ENCODE peak calls at places on chromosome 1, in five cellular contexts. O is DMS153; K is islet precursor cell; R is effector memory CD4-positive, alpha-beta T cell; A is T-helper 1 cell. N is an unnamed sample.

GRCh38 chr1:115606305-115606704 is 35.5 kb upstream of the VANGL1 start:
- DNase-seq in O (no peak), R (no peak), K (no peak), A (no peak), N (no peak)

GRCh38 chr1:30407862-30408580 is 315.4 kb downstream of the MATN1 start:
- DNase-seq in K (peak), R (no peak), A (no peak), O (no peak), N (no peak)

GRCh38 chr1:20486457-20487235 is 636 bp upstream of the CAMK2N1 start:
- DNase-seq in R (no peak), O (peak), A (no peak), K (peak), N (no peak)

GRCh38 chr1:226215239-226215638 is 8.2 kb upstream of the MIXL1 start:
- DNase-seq in K (peak), R (no peak), A (no peak), O (no peak), N (no peak)

GRCh38 chr1:67939176-67939751 is 106.0 kb upstream of the GNG12 start:
- DNase-seq in R (no peak), A (no peak), O (peak), K (peak), N (no peak)

GRCh38 chr1:229087339-229087738 is 183.6 kb upstream of the RAB4A start:
- DNase-seq in K (peak), A (no peak), R (no peak), O (no peak), N (no peak)

GRCh38 chr1:12433323-12434053 is 184.5 kb downstream of the DHRS3 start:
- DNase-seq in K (peak), A (no peak), R (no peak), O (no peak), N (no peak)

GRCh38 chr1:190416239-190416638 is 61.4 kb downstream of the BRINP3 start:
- DNase-seq in R (no peak), A (no peak), O (no peak), K (no peak), N (no peak)

GRCh38 chr1:227403535-227403934 is 85.2 kb upstream of the CDC42BPA start:
- DNase-seq in R (no peak), O (no peak), A (no peak), K (no peak), N (no peak)

GRCh38 chr1:186078245-186078644 is 296.8 kb downstream of the TPR start:
- DNase-seq in A (no peak), R (no peak), K (no peak), O (no peak), N (no peak)

GRCh38 chr1:40309374-40310128 is 7.5 kb downstream of the COL9A2 start:
- DNase-seq in O (no peak), R (no peak), A (no peak), K (no peak), N (no peak)

GRCh38 chr1:9291914-9292360 is 757 bp upstream of the SPSB1 start:
- DNase-seq in R (no peak), K (no peak), A (no peak), O (no peak), N (no peak)

GRCh38 chr1:54137532-54138061 is 15.2 kb downstream of the CDCP2 start:
- DNase-seq in K (peak), O (no peak), R (no peak), A (no peak), N (no peak)

GRCh38 chr1:234750922-234751595 is 141.1 kb upstream of the IRF2BP2 start:
- DNase-seq in A (no peak), O (peak), R (no peak), K (peak), N (no peak)

GRCh38 chr1:8598783-8599182 is 218.7 kb downstream of the RERE start:
- DNase-seq in A (no peak), R (no peak), K (peak), O (no peak), N (no peak)

GRCh38 chr1:54699936-54700525 is 15.6 kb upstream of the TTC4 start:
- DNase-seq in A (no peak), K (no peak), R (no peak), O (no peak), N (no peak)

GRCh38 chr1:223229756-223230155 is 86.7 kb upstream of the TLR5 start:
- DNase-seq in O (no peak), K (no peak), A (no peak), R (no peak), N (no peak)

GRCh38 chr1:85465791-85466134 is 804 bp upstream of the DDAH1 start:
- DNase-seq in R (no peak), K (no peak), A (no peak), O (no peak), N (no peak)

GRCh38 chr1:14519976-14520375 is 78.5 kb upstream of the KAZN start:
- DNase-seq in K (peak), R (no peak), O (no peak), A (no peak), N (no peak)